ENCODE peak calls at places on chromosome 9, in six cellular contexts. E is neural progenitor cell, Q is GM23248, Z is GM23338, U is PC-3, T is MM.1S. H is an unnamed sample.

GRCh38 chr9:105205787-105206511 is 38.5 kb upstream of the SLC44A1 start:
- DNase-seq in T (no peak), U (peak), Z (no peak), Q (peak), E (no peak), H (no peak)

GRCh38 chr9:35726876-35727438 is 5.0 kb downstream of the TLN1 start:
- DNase-seq in T (no peak), Z (peak), E (no peak), Q (peak), U (peak), H (peak)

GRCh38 chr9:91541744-91542143 is 118.1 kb upstream of the NFIL3 start:
- DNase-seq in T (no peak), E (no peak), U (no peak), Z (no peak), Q (peak), H (no peak)

GRCh38 chr9:37936965-37937364 is 33.0 kb upstream of the SLC25A51 start:
- DNase-seq in Q (peak), T (no peak), E (peak), U (no peak), Z (no peak), H (no peak)

GRCh38 chr9:111096051-111096450 is 57.8 kb upstream of the LPAR1 start:
- DNase-seq in Z (peak), Q (peak), T (no peak), E (peak), U (no peak), H (no peak)

GRCh38 chr9:131402738-131403492 is 9.0 kb downstream of the PRRC2B start:
- DNase-seq in Q (peak), Z (no peak), E (peak), U (peak), T (no peak), H (peak)

GRCh38 chr9:5953743-5954707 is 61.4 kb downstream of the RANBP6 start:
- DNase-seq in T (no peak), U (peak), Q (no peak), E (no peak), Z (no peak), H (no peak)

GRCh38 chr9:114059047-114059803 is 18.9 kb downstream of the AMBP start:
- DNase-seq in Z (no peak), E (no peak), T (no peak), U (no peak), Q (no peak), H (no peak)

GRCh38 chr9:83505282-83505681 is 32.9 kb downstream of the FRMD3 start:
- DNase-seq in Z (no peak), T (peak), Q (no peak), E (peak), U (no peak), H (no peak)

GRCh38 chr9:81619353-81620008 is 69.9 kb downstream of the TLE1 start:
- DNase-seq in U (no peak), T (no peak), Z (no peak), E (no peak), Q (peak), H (no peak)

GRCh38 chr9:120443976-120444375 is 136.0 kb downstream of the CDK5RAP2 start:
- DNase-seq in Q (no peak), Z (no peak), T (no peak), E (no peak), U (no peak), H (no peak)

GRCh38 chr9:92952861-92953620 is 5.7 kb downstream of the FGD3 start:
- DNase-seq in U (peak), T (no peak), Q (peak), Z (no peak), E (no peak), H (no peak)

GRCh38 chr9:347667-348292 is 133.1 kb downstream of the DOCK8 start:
- DNase-seq in Z (peak), E (peak), T (no peak), Q (peak), U (peak), H (peak)

GRCh38 chr9:91500509-91501011 is 76.9 kb upstream of the NFIL3 start:
- DNase-seq in E (no peak), U (peak), Q (peak), Z (no peak), T (no peak), H (no peak)

GRCh38 chr9:126599047-126599650 is 14.6 kb upstream of the LMX1B start:
- DNase-seq in Q (no peak), T (no peak), E (peak), Z (peak), U (no peak), H (no peak)

GRCh38 chr9:126155756-126156664 is 170.6 kb upstream of the MVB12B start:
- DNase-seq in Z (no peak), T (no peak), U (no peak), E (no peak), Q (no peak), H (no peak)

GRCh38 chr9:69181908-69182353 is 7.9 kb downstream of the TJP2 start:
- DNase-seq in U (no peak), Q (no peak), Z (no peak), E (no peak), T (no peak), H (peak)

GRCh38 chr9:27350382-27350781 is 53.4 kb upstream of the EQTN start:
- DNase-seq in Q (no peak), T (no peak), U (no peak), E (no peak), Z (no peak), H (no peak)

GRCh38 chr9:112175796-112176315 is 759 bp upstream of the SUSD1 start:
- DNase-seq in Z (peak), U (no peak), E (peak), Q (no peak), T (no peak), H (no peak)

GRCh38 chr9:104868687-104869404 is 59.1 kb downstream of the ABCA1 start:
- DNase-seq in U (peak), T (no peak), Q (peak), Z (peak), E (peak), H (peak)

GRCh38 chr9:90433398-90433890 is 209.2 kb downstream of the DIRAS2 start:
- DNase-seq in U (no peak), Q (no peak), E (peak), T (no peak), Z (peak), H (no peak)

GRCh38 chr9:113152699-113153098 is 1.9 kb downstream of the SLC31A2 start:
- DNase-seq in U (peak), Q (peak), T (no peak), E (no peak), Z (peak), H (no peak)

GRCh38 chr9:116712781-116713180 is 25.7 kb downstream of the TRIM32 start:
- DNase-seq in Z (no peak), E (no peak), Q (no peak), U (no peak), T (no peak), H (no peak)

GRCh38 chr9:95963659-95964058 is 88.2 kb downstream of the ERCC6L2 start:
- DNase-seq in E (no peak), Z (no peak), T (no peak), Q (no peak), U (no peak), H (no peak)
- TF ChIP-seq EZH2phosphoT487 in E (no peak), Z (no peak), T (no peak), Q (no peak), U (no peak), H (no peak)

GRCh38 chr9:93958121-93958874 is 3.1 kb upstream of the BARX1 start:
- DNase-seq in E (peak), Q (no peak), U (no peak), Z (peak), T (no peak), H (no peak)
- H3K4me3 ChIP-seq in E (peak), Q (no peak), U (no peak), Z (peak), T (peak), H (no peak)

GRCh38 chr9:129400001-129400970 is 220.6 kb downstream of the C9orf50 start:
- DNase-seq in U (no peak), Z (no peak), Q (no peak), T (no peak), E (no peak), H (no peak)
- H3K27ac ChIP-seq in U (no peak), Z (no peak), Q (no peak), T (no peak), E (no peak), H (no peak)

GRCh38 chr9:134391319-134392231 is 65.3 kb downstream of the RXRA start:
- DNase-seq in Z (no peak), T (peak), Q (no peak), U (no peak), E (no peak), H (no peak)

GRCh38 chr9:134390947-134391318 is 64.7 kb downstream of the RXRA start:
- DNase-seq in U (no peak), Z (no peak), T (no peak), E (no peak), Q (no peak), H (no peak)

GRCh38 chr9:134389659-134390058 is 63.4 kb downstream of the RXRA start:
- DNase-seq in Q (no peak), Z (no peak), U (no peak), T (no peak), E (no peak), H (no peak)

GRCh38 chr9:134388976-134389375 is 62.7 kb downstream of the RXRA start:
- DNase-seq in T (no peak), E (no peak), Q (no peak), U (no peak), Z (no peak), H (no peak)

GRCh38 chr9:134390537-134390936 is 64.3 kb downstream of the RXRA start:
- DNase-seq in E (no peak), Z (no peak), T (no peak), U (no peak), Q (no peak), H (no peak)
- TF ChIP-seq EZH2phosphoT487 in E (no peak), Z (no peak), T (no peak), U (no peak), Q (no peak), H (no peak)

DNA sequence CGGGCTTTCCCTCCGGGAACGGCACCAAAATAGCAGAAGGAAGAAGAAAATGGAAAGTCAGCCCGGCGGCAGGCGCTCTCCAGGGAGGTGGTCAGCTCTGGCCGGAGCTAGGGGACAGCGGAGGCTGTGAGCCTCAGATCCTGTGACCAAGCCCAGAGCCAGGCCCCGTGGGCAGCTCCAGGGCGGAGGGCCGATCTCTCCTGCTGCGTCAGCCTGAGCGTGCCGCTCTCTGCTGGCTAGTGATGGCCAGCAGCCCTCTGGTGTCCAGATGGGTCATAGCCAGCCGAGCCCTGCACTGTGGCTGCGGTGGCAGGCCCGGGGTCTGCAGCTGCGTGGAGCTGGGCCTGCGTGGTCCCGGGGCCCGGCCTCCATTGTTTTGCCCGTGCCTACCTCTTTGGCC is 16.9 kb upstream of the NRARP start:
- DNase-seq in Z (peak), U (no peak), E (peak), T (no peak), Q (no peak), H (no peak)
- H3K4me3 ChIP-seq in Z (no peak), U (no peak), E (no peak), T (no peak), Q (no peak), H (no peak)

DNA sequence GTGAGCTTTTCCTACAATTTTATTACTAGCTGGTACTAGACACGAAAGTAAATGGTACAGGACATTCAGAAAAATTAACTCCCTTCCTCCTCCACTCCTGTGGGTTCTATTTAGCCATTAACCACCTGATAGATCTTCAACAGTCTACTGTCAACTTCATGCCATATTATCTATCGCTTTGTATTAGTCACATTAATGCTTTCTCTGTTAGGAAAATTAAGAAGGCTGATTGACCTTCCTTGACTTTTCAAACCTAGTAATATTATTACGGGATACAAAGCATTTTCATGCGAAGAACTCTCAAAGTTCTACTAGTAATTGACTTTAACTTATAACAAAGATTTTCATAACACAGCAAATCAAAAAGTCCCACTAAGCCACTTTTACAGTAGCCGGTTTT is 1.2 kb downstream of the TEX10 start:
- DNase-seq in U (no peak), T (no peak), Z (no peak), E (no peak), Q (peak), H (no peak)
- H3K27ac ChIP-seq in U (no peak), T (no peak), Z (no peak), E (no peak), Q (peak), H (peak)

DNA sequence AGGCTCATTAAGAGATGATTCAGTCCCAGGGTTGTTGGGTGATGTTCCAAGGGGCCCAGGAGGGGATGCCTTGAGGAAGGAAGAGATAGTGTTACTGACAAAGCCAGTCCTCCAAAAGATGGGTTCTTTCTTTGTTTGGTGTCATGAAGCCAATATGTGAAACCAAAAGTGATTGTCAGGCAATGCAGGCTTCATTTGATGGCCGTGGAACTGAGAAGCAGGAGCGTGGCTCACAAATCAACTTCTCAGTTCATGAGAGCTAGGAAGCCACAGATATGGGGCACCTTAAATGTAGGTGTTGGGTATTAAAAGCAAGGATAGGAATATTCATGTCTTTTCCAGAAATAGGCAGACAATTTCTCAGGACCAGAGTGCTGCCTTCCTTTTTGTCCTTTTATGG is 392.9 kb downstream of the NTRK2 start:
- DNase-seq in T (no peak), Q (no peak), E (no peak), Z (no peak), U (no peak), H (no peak)
- TF ChIP-seq EZH2phosphoT487 in T (no peak), Q (no peak), E (no peak), Z (no peak), U (no peak), H (no peak)

GRCh38 chr9:97411440-97411788 is 482 bp upstream of the TDRD7 start:
- DNase-seq in E (no peak), U (no peak), Z (no peak), Q (no peak), T (no peak), H (no peak)

GRCh38 chr9:97411789-97412627 is at the start of gene TDRD7:
- DNase-seq in T (peak), U (peak), Z (peak), Q (peak), E (peak), H (peak)

GRCh38 chr9:97413462-97413861 is 1.6 kb downstream of the TDRD7 start:
- DNase-seq in Q (no peak), U (no peak), E (no peak), T (no peak), Z (no peak), H (no peak)

GRCh38 chr9:97415146-97415545 is 3.2 kb downstream of the TDRD7 start:
- DNase-seq in Z (no peak), T (no peak), E (no peak), Q (no peak), U (no peak), H (no peak)

GRCh38 chr9:97412628-97413382 is 909 bp downstream of the TDRD7 start:
- DNase-seq in Z (peak), Q (peak), U (peak), E (no peak), T (no peak), H (peak)
- H3K4me3 ChIP-seq in Z (peak), Q (peak), U (peak), E (peak), T (peak), H (peak)

H was measured in OCI-LY7.